ENCODE peak calls at places on chromosomes 1 and 21, in ten cellular contexts. P is upper lobe of left lung; N is effector memory CD4-positive, alpha-beta T cell; S is breast epithelium; Q is H9; L is heart left ventricle; W is aorta; C is thoracic aorta; O is A549; K is GM23338. D is an unnamed sample. For H3K4me1, the result is how much of the 10 kb centered on the place peaks cover.

GRCh38 chr1:154710091-154710490 is 102.1 kb upstream of the ADAR start:
- DNase-seq in P (no peak), N (no peak), S (no peak), Q (no peak), L (no peak), W (no peak), C (no peak), O (no peak), K (no peak), D (no peak)

GRCh38 chr1:116076831-116077230 is 34.4 kb upstream of the MAB21L3 start:
- DNase-seq in P (no peak), N (no peak), S (no peak), Q (no peak), L (no peak), W (no peak), C (no peak), O (no peak), K (no peak), D (no peak)

GRCh38 chr1:25197982-25198681 is 34.2 kb downstream of the SYF2 start:
- DNase-seq in P (no peak), N (no peak), S (no peak), Q (no peak), L (no peak), W (no peak), C (no peak), O (no peak), K (no peak), D (no peak)

GRCh38 chr1:92623187-92623778 is 136.6 kb upstream of the GFI1 start:
- DNase-seq in P (no peak), N (no peak), S (no peak), Q (no peak), L (no peak), W (no peak), C (no peak), O (no peak), K (no peak), D (no peak)

GRCh38 chr1:58409826-58410225 is 136.7 kb downstream of the OMA1 start:
- DNase-seq in P (no peak), N (no peak), S (no peak), Q (no peak), L (no peak), W (no peak), C (no peak), O (no peak), K (no peak), D (peak)

GRCh38 chr1:42940851-42941639 is 17.6 kb downstream of the SLC2A1 start:
- DNase-seq in P (no peak), N (no peak), S (no peak), Q (peak), L (peak), W (peak), C (peak), O (no peak), K (no peak), D (no peak)

GRCh38 chr1:198064181-198064580 is 92.6 kb upstream of the NEK7 start:
- DNase-seq in P (no peak), N (no peak), S (no peak), Q (no peak), L (no peak), W (no peak), C (no peak), O (no peak), K (no peak), D (no peak)

GRCh38 chr1:6028042-6028895 is 17.4 kb upstream of the KCNAB2 start:
- DNase-seq in P (no peak), N (peak), S (no peak), Q (no peak), L (peak), W (no peak), C (no peak), O (no peak), K (no peak), D (no peak)

GRCh38 chr1:244322791-244323521 is 128.8 kb downstream of the ADSS2 start:
- DNase-seq in P (no peak), N (peak), S (no peak), Q (peak), L (peak), W (no peak), C (peak), O (peak), K (peak), D (no peak)

GRCh38 chr1:104636581-104636980 is 886.9 kb downstream of the AMY1C start:
- DNase-seq in P (no peak), N (no peak), S (no peak), Q (no peak), L (no peak), W (no peak), C (no peak), O (no peak), K (no peak), D (no peak)

GRCh38 chr1:179146476-179146875 is 64.6 kb downstream of the TOR3A start:
- DNase-seq in P (no peak), N (no peak), S (no peak), Q (no peak), L (no peak), W (no peak), C (no peak), O (no peak), K (no peak), D (no peak)

GRCh38 chr1:41917051-41917530 is 1.6 kb downstream of the HIVEP3 start:
- DNase-seq in P (no peak), N (no peak), S (no peak), Q (no peak), L (no peak), W (no peak), C (no peak), O (no peak), K (no peak), D (no peak)

GRCh38 chr1:41919764-41920397 is 1.2 kb upstream of the HIVEP3 start:
- DNase-seq in P (peak), N (peak), S (no peak), Q (peak), L (peak), W (no peak), C (no peak), O (no peak), K (peak), D (peak)

GRCh38 chr1:41917835-41918449 is 780 bp downstream of the HIVEP3 start:
- DNase-seq in P (peak), N (peak), S (no peak), Q (peak), L (peak), W (no peak), C (no peak), O (no peak), K (peak), D (no peak)

GRCh38 chr1:41919131-41919530 is 409 bp upstream of the HIVEP3 start:
- DNase-seq in P (peak), N (no peak), S (no peak), Q (no peak), L (no peak), W (no peak), C (no peak), O (no peak), K (no peak), D (no peak)

GRCh38 chr1:41918450-41919043 is at the start of gene HIVEP3:
- DNase-seq in P (no peak), N (no peak), S (no peak), Q (no peak), L (no peak), W (no peak), C (no peak), O (peak), K (peak), D (no peak)
- H3K4me1 ChIP-seq in P (half or more), N (half or more), S (under half), Q (under half), L (under half), W (under half), C (under half), O (under half), K (under half), D (under half)

GRCh38 chr21:43021191-43021590 is 46.8 kb downstream of the PKNOX1 start:
- DNase-seq in P (no peak), N (no peak), S (no peak), Q (no peak), L (no peak), W (no peak), C (no peak), O (no peak), K (no peak), D (no peak)

GRCh38 chr21:43018519-43018918 is 44.2 kb downstream of the PKNOX1 start:
- DNase-seq in P (no peak), N (no peak), S (no peak), Q (no peak), L (no peak), W (no peak), C (no peak), O (no peak), K (no peak), D (no peak)

GRCh38 chr21:43021756-43022600 is 47.6 kb downstream of the PKNOX1 start:
- DNase-seq in P (no peak), N (no peak), S (no peak), Q (no peak), L (no peak), W (no peak), C (no peak), O (no peak), K (peak), D (no peak)

GRCh38 chr21:43020771-43021170 is 46.4 kb downstream of the PKNOX1 start:
- DNase-seq in P (no peak), N (no peak), S (no peak), Q (no peak), L (no peak), W (no peak), C (no peak), O (no peak), K (no peak), D (no peak)

GRCh38 chr21:43020177-43020576 is 45.8 kb downstream of the PKNOX1 start:
- DNase-seq in P (no peak), N (no peak), S (no peak), Q (no peak), L (no peak), W (no peak), C (no peak), O (no peak), K (no peak), D (no peak)
- H3K4me1 ChIP-seq in P (under half), N (under half), S (under half), Q (under half), L (under half), W (under half), C (under half), O (under half), K (under half), D (under half)

GRCh38 chr21:44199448-44199847 is 41.3 kb downstream of the ICOSLG start:
- DNase-seq in P (no peak), N (no peak), S (peak), Q (peak), L (no peak), W (peak), C (no peak), O (no peak), K (peak), D (no peak)
- H3K4me1 ChIP-seq in P (under half), N (under half), S (under half), Q (under half), L (under half), W (under half), C (under half), O (under half), K (under half), D (under half)

GRCh38 chr1:20481158-20481617 is 4.8 kb downstream of the CAMK2N1 start:
- DNase-seq in P (no peak), N (no peak), S (no peak), Q (no peak), L (no peak), W (no peak), C (no peak), O (no peak), K (no peak), D (no peak)
- H3K4me1 ChIP-seq in P (under half), N (under half), S (under half), Q (under half), L (under half), W (under half), C (under half), O (half or more), K (under half), D (under half)

DNA sequence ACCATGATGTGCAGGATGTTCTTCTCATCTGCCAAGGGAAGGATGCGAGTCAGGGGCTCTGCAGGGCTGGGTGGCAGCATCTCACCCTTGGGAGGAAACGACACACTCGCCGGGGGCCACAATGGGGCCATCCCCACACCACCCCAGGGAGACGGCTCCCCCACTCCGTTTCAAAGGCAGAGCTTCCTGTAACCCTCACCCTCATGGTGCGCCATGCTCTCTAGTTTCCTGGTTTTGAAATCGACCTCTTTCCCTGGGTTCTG is 20.2 kb downstream of the RIPK4 start:
- DNase-seq in P (no peak), N (no peak), S (no peak), Q (no peak), L (no peak), W (peak), C (no peak), O (no peak), K (no peak), D (no peak)
- H3K4me1 ChIP-seq in P (under half), N (under half), S (under half), Q (under half), L (under half), W (under half), C (under half), O (under half), K (under half), D (under half)

GRCh38 chr1:156484480-156485058 is 16.0 kb downstream of the MEF2D start:
- DNase-seq in P (no peak), N (no peak), S (no peak), Q (no peak), L (no peak), W (no peak), C (no peak), O (no peak), K (no peak), D (no peak)
- H3K4me1 ChIP-seq in P (half or more), N (under half), S (under half), Q (under half), L (half or more), W (under half), C (under half), O (under half), K (under half), D (under half)

GRCh38 chr1:201496296-201496690 is 10.6 kb downstream of the CSRP1 start:
- DNase-seq in P (no peak), N (no peak), S (no peak), Q (no peak), L (no peak), W (no peak), C (no peak), O (no peak), K (no peak), D (no peak)

GRCh38 chr1:201495447-201496295 is 11.3 kb downstream of the CSRP1 start:
- DNase-seq in P (peak), N (no peak), S (peak), Q (no peak), L (peak), W (peak), C (no peak), O (no peak), K (no peak), D (peak)

GRCh38 chr1:201491896-201492511 is 14.9 kb downstream of the CSRP1 start:
- DNase-seq in P (no peak), N (no peak), S (no peak), Q (no peak), L (no peak), W (no peak), C (no peak), O (no peak), K (no peak), D (no peak)

GRCh38 chr1:201490708-201491131 is 16.2 kb downstream of the CSRP1 start:
- DNase-seq in P (no peak), N (no peak), S (no peak), Q (no peak), L (no peak), W (no peak), C (no peak), O (no peak), K (no peak), D (no peak)

GRCh38 chr1:201493757-201494617 is 12.9 kb downstream of the CSRP1 start:
- DNase-seq in P (peak), N (no peak), S (no peak), Q (no peak), L (no peak), W (no peak), C (no peak), O (no peak), K (no peak), D (peak)
- H3K4me1 ChIP-seq in P (half or more), N (under half), S (under half), Q (under half), L (half or more), W (under half), C (half or more), O (half or more), K (under half), D (under half)